ENCODE peak calls at places on chromosome 19, in eight cellular contexts. One of them, this sample, is unnamed.

GRCh38 chr19:35266904-35267817 is 1.6 kb upstream of the USF2 start:
- DNase-seq in RWPE1: no peak
- DNase-seq in HTR-8/SVneo: no peak
- DNase-seq in AG04450: no peak
- DNase-seq in activated CD4-positive, alpha-beta T cell treated with anti-CD3 and anti-CD28 coated beads, Interleukin-2, amount 50 U/mL, for 24 hours: no peak
- DNase-seq in cardiac fibroblast: peak
- DNase-seq in ELR: peak
- DNase-seq in IMR-90: peak
- DNase-seq in this sample: no peak

GRCh38 chr19:12985049-12985776 is 10.1 kb upstream of the NFIX start:
- DNase-seq in RWPE1: no peak
- DNase-seq in HTR-8/SVneo: no peak
- DNase-seq in AG04450: no peak
- DNase-seq in activated CD4-positive, alpha-beta T cell treated with anti-CD3 and anti-CD28 coated beads, Interleukin-2, amount 50 U/mL, for 24 hours: no peak
- DNase-seq in cardiac fibroblast: peak
- DNase-seq in ELR: peak
- DNase-seq in IMR-90: peak
- DNase-seq in this sample: no peak

GRCh38 chr19:13024126-13024957 is 29.1 kb downstream of the NFIX start:
- DNase-seq in RWPE1: no peak
- DNase-seq in HTR-8/SVneo: no peak
- DNase-seq in AG04450: no peak
- DNase-seq in activated CD4-positive, alpha-beta T cell treated with anti-CD3 and anti-CD28 coated beads, Interleukin-2, amount 50 U/mL, for 24 hours: no peak
- DNase-seq in cardiac fibroblast: peak
- DNase-seq in ELR: peak
- DNase-seq in IMR-90: peak
- DNase-seq in this sample: no peak

GRCh38 chr19:47275866-47276461 is 1.3 kb downstream of the INAFM1 start:
- DNase-seq in RWPE1: no peak
- DNase-seq in HTR-8/SVneo: no peak
- DNase-seq in AG04450: no peak
- DNase-seq in activated CD4-positive, alpha-beta T cell treated with anti-CD3 and anti-CD28 coated beads, Interleukin-2, amount 50 U/mL, for 24 hours: no peak
- DNase-seq in cardiac fibroblast: peak
- DNase-seq in ELR: peak
- DNase-seq in IMR-90: peak
- DNase-seq in this sample: no peak

GRCh38 chr19:51690359-51691121 is 2.6 kb upstream of the SPACA6 start:
- DNase-seq in RWPE1: no peak
- DNase-seq in HTR-8/SVneo: peak
- DNase-seq in AG04450: peak
- DNase-seq in activated CD4-positive, alpha-beta T cell treated with anti-CD3 and anti-CD28 coated beads, Interleukin-2, amount 50 U/mL, for 24 hours: peak
- DNase-seq in cardiac fibroblast: peak
- DNase-seq in ELR: peak
- DNase-seq in IMR-90: peak
- DNase-seq in this sample: peak

GRCh38 chr19:29805026-29805925 is 6.5 kb upstream of the CCNE1 start:
- DNase-seq in RWPE1: no peak
- DNase-seq in HTR-8/SVneo: no peak
- DNase-seq in AG04450: no peak
- DNase-seq in activated CD4-positive, alpha-beta T cell treated with anti-CD3 and anti-CD28 coated beads, Interleukin-2, amount 50 U/mL, for 24 hours: no peak
- DNase-seq in cardiac fibroblast: no peak
- DNase-seq in ELR: peak
- DNase-seq in IMR-90: peak
- DNase-seq in this sample: no peak

GRCh38 chr19:10118960-10119359 is 739 bp downstream of the EIF3G start:
- DNase-seq in RWPE1: no peak
- DNase-seq in HTR-8/SVneo: no peak
- DNase-seq in AG04450: no peak
- DNase-seq in activated CD4-positive, alpha-beta T cell treated with anti-CD3 and anti-CD28 coated beads, Interleukin-2, amount 50 U/mL, for 24 hours: no peak
- DNase-seq in cardiac fibroblast: no peak
- DNase-seq in ELR: peak
- DNase-seq in IMR-90: no peak
- DNase-seq in this sample: no peak

GRCh38 chr19:39845621-39846175 is 481 bp downstream of the FBL start:
- DNase-seq in RWPE1: peak
- DNase-seq in HTR-8/SVneo: no peak
- DNase-seq in AG04450: no peak
- DNase-seq in activated CD4-positive, alpha-beta T cell treated with anti-CD3 and anti-CD28 coated beads, Interleukin-2, amount 50 U/mL, for 24 hours: no peak
- DNase-seq in cardiac fibroblast: peak
- DNase-seq in ELR: peak
- DNase-seq in IMR-90: no peak
- DNase-seq in this sample: no peak

GRCh38 chr19:28330831-28331230 is 882.1 kb downstream of the UQCRFS1 start:
- DNase-seq in RWPE1: no peak
- DNase-seq in HTR-8/SVneo: no peak
- DNase-seq in AG04450: no peak
- DNase-seq in activated CD4-positive, alpha-beta T cell treated with anti-CD3 and anti-CD28 coated beads, Interleukin-2, amount 50 U/mL, for 24 hours: no peak
- DNase-seq in cardiac fibroblast: peak
- DNase-seq in ELR: no peak
- DNase-seq in IMR-90: no peak
- DNase-seq in this sample: no peak

GRCh38 chr19:55238030-55238429 is 9.5 kb upstream of the TMEM86B start:
- DNase-seq in RWPE1: no peak
- DNase-seq in HTR-8/SVneo: no peak
- DNase-seq in AG04450: no peak
- DNase-seq in activated CD4-positive, alpha-beta T cell treated with anti-CD3 and anti-CD28 coated beads, Interleukin-2, amount 50 U/mL, for 24 hours: no peak
- DNase-seq in cardiac fibroblast: no peak
- DNase-seq in ELR: no peak
- DNase-seq in IMR-90: no peak
- DNase-seq in this sample: no peak

GRCh38 chr19:6006896-6007295 is 29.0 kb upstream of the RANBP3 start:
- DNase-seq in RWPE1: no peak
- DNase-seq in HTR-8/SVneo: no peak
- DNase-seq in AG04450: no peak
- DNase-seq in activated CD4-positive, alpha-beta T cell treated with anti-CD3 and anti-CD28 coated beads, Interleukin-2, amount 50 U/mL, for 24 hours: no peak
- DNase-seq in cardiac fibroblast: no peak
- DNase-seq in ELR: no peak
- DNase-seq in IMR-90: no peak
- DNase-seq in this sample: no peak

GRCh38 chr19:30744741-30745475 is 372.7 kb downstream of the ZNF536 start:
- DNase-seq in RWPE1: no peak
- DNase-seq in HTR-8/SVneo: no peak
- DNase-seq in AG04450: no peak
- DNase-seq in activated CD4-positive, alpha-beta T cell treated with anti-CD3 and anti-CD28 coated beads, Interleukin-2, amount 50 U/mL, for 24 hours: no peak
- DNase-seq in cardiac fibroblast: no peak
- DNase-seq in ELR: no peak
- DNase-seq in IMR-90: no peak
- DNase-seq in this sample: no peak

GRCh38 chr19:43534811-43535761 is 2.1 kb downstream of the ZNF575 start:
- DNase-seq in RWPE1: no peak
- DNase-seq in HTR-8/SVneo: no peak
- DNase-seq in AG04450: no peak
- DNase-seq in activated CD4-positive, alpha-beta T cell treated with anti-CD3 and anti-CD28 coated beads, Interleukin-2, amount 50 U/mL, for 24 hours: no peak
- DNase-seq in cardiac fibroblast: peak
- DNase-seq in ELR: peak
- DNase-seq in IMR-90: peak
- DNase-seq in this sample: no peak

GRCh38 chr19:3360494-3361383 is 5.6 kb upstream of the NFIC start:
- DNase-seq in RWPE1: no peak
- DNase-seq in HTR-8/SVneo: no peak
- DNase-seq in AG04450: no peak
- DNase-seq in activated CD4-positive, alpha-beta T cell treated with anti-CD3 and anti-CD28 coated beads, Interleukin-2, amount 50 U/mL, for 24 hours: peak
- DNase-seq in cardiac fibroblast: no peak
- DNase-seq in ELR: peak
- DNase-seq in IMR-90: no peak
- DNase-seq in this sample: no peak

GRCh38 chr19:17091758-17092333 is 16.3 kb downstream of the MYO9B start:
- DNase-seq in RWPE1: no peak
- DNase-seq in HTR-8/SVneo: no peak
- DNase-seq in AG04450: no peak
- DNase-seq in activated CD4-positive, alpha-beta T cell treated with anti-CD3 and anti-CD28 coated beads, Interleukin-2, amount 50 U/mL, for 24 hours: no peak
- DNase-seq in cardiac fibroblast: no peak
- DNase-seq in ELR: no peak
- DNase-seq in IMR-90: no peak
- DNase-seq in this sample: no peak

GRCh38 chr19:6529937-6530384 is 865 bp upstream of the TNFSF9 start:
- DNase-seq in RWPE1: no peak
- DNase-seq in HTR-8/SVneo: no peak
- DNase-seq in AG04450: no peak
- DNase-seq in activated CD4-positive, alpha-beta T cell treated with anti-CD3 and anti-CD28 coated beads, Interleukin-2, amount 50 U/mL, for 24 hours: no peak
- DNase-seq in cardiac fibroblast: no peak
- DNase-seq in ELR: no peak
- DNase-seq in IMR-90: no peak
- DNase-seq in this sample: no peak

GRCh38 chr19:7515471-7516226 is at the start of gene ZNF358:
- DNase-seq in RWPE1: peak
- DNase-seq in HTR-8/SVneo: peak
- DNase-seq in AG04450: no peak
- DNase-seq in activated CD4-positive, alpha-beta T cell treated with anti-CD3 and anti-CD28 coated beads, Interleukin-2, amount 50 U/mL, for 24 hours: no peak
- DNase-seq in cardiac fibroblast: peak
- DNase-seq in ELR: peak
- DNase-seq in IMR-90: peak
- DNase-seq in this sample: no peak

This sample was measured in retinal pigment epithelial cell.